ENCODE peak calls at places on chromosomes 1 and 21, in four cellular contexts. E is GM12878, K is H1, B is SK-N-SH. V is an unnamed sample.

GRCh38 chr1:242828199-242828598 is 303.7 kb upstream of the PLD5 start:
- DNase-seq in E (no peak), K (no peak), B (peak), V (peak)

GRCh38 chr1:156691216-156691615 is 14.0 kb upstream of the NES start:
- DNase-seq in E (no peak), K (no peak), B (no peak), V (no peak)

GRCh38 chr1:11929849-11930248 is 3.6 kb upstream of the KIAA2013 start:
- DNase-seq in E (no peak), K (no peak), B (peak), V (peak)

GRCh38 chr21:20997633-20998455 is at the start of gene NCAM2:
- DNase-seq in E (no peak), K (no peak), B (peak), V (peak)

GRCh38 chr1:117565745-117566455 is 39.9 kb upstream of the TENT5C start:
- DNase-seq in E (no peak), K (no peak), B (peak), V (no peak)

GRCh38 chr1:116983678-116984077 is 17.9 kb upstream of the CD101 start:
- DNase-seq in E (no peak), K (no peak), B (no peak), V (no peak)

GRCh38 chr1:181396171-181396670 is 87.1 kb upstream of the CACNA1E start:
- DNase-seq in E (no peak), K (no peak), B (no peak), V (no peak)

GRCh38 chr1:238399558-238399957 is 508.8 kb upstream of the ZP4 start:
- DNase-seq in E (no peak), K (no peak), B (no peak), V (no peak)

GRCh38 chr1:177780096-177780700 is 189.7 kb downstream of the SEC16B start:
- DNase-seq in E (no peak), K (peak), B (peak), V (peak)

GRCh38 chr1:37308571-37308960 is 165.8 kb upstream of the ZC3H12A start:
- DNase-seq in E (no peak), K (no peak), B (no peak), V (no peak)

GRCh38 chr1:245245021-245245667 is 90.4 kb downstream of the KIF26B start:
- DNase-seq in E (no peak), K (no peak), B (no peak), V (no peak)

GRCh38 chr1:67724928-67725560 is 40.0 kb downstream of the GADD45A start:
- DNase-seq in E (no peak), K (no peak), B (no peak), V (peak)

DNA sequence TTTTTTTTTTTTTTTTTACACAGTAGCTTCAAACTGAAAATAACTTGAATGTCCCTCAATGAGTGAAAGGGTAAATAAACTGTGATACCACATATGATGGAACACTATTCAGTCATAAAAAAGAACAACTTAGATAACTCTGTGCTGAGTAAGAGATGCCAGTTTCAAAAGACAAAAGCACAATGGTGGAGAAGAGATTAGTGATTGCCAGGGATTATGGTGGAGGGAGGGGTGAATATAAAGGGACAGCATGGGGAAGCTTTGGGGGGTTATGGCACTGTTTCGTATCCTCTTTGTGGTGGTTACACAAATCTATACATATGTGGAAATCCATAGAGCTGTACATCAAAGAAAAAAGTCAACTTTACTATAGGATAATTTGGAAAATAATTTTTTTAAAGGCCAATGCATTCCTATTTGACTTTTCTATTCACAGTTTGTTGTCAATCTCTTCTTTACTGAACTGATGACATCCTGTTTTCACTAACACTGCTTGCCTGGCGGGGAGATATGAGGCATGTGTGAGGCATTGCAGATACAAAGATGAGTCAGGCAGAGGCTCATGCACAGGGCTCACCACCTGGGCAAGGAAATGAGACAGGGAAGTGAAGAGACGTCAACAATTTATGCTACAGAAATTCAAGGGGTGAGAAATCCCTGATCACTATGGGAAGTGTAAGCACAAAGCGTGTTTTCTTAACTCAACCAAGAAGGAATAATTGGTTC is 302.7 kb downstream of the DUSP10 start:
- DNase-seq in E (peak), K (peak), B (no peak), V (no peak)
- TF ChIP-seq TCF12 in E (no peak), K (no peak), B (peak), V (no peak)

DNA sequence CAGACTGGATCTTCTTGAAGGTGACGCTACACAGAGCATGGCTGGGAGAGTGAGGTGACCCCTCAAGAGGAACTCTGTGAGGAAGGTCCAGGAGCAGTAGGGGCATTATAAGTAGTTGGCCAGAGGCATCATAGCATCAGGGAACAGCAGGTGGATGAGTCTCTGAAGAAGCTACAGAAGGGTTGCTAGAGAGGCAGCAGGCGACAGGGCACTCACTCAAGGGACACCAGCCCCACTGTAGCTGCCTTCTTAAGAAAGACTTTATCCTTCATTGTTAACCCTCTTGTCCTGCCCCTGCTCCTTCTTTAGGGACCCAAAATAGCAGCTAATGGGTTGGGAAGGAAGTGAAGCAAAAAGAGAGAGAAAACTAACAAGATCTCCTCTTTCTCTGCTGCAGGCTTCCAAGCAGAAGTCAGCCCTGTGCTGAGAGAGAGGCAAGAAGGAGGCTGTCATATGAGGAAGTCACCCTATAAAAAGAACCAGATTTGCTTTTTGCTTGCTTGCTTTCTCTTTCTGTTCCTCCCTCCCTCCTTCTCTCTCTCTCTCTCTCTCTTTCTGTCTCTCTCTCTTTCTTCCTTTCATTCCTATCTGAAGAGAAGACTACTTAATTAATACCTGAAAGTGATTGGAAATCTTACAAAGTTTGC is 7.7 kb upstream of the CD5L start:
- DNase-seq in E (no peak), K (no peak), B (no peak), V (no peak)
- TF ChIP-seq TCF12 in E (no peak), K (no peak), B (no peak), V (no peak)

GRCh38 chr1:210792250-210792649 is 341.7 kb downstream of the KCNH1 start:
- DNase-seq in E (no peak), K (no peak), B (peak), V (no peak)

GRCh38 chr1:210796421-210796820 is 337.5 kb downstream of the KCNH1 start:
- DNase-seq in E (no peak), K (no peak), B (no peak), V (no peak)

GRCh38 chr1:210797422-210797821 is 336.5 kb downstream of the KCNH1 start:
- DNase-seq in E (no peak), K (no peak), B (no peak), V (no peak)

GRCh38 chr1:210790196-210790595 is 343.8 kb downstream of the KCNH1 start:
- DNase-seq in E (no peak), K (no peak), B (no peak), V (no peak)

DNA sequence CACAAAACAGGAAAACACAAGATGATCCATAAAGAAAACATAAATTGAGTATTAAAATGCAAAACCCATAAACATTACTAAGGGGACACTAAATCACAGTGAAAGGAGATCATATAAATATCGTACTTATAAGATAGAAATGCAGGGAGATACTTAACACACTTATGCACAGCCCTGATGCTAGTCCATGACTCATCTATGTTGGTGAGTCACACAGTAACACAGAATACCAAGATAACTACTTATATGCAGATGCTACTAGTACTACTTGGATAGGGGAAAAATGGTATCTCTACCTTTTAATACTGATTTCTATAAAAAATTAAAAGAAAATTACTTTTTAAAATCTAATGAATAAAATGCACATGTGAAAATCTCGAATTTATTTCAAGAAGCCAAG is 341.2 kb downstream of the KCNH1 start:
- DNase-seq in E (no peak), K (no peak), B (no peak), V (no peak)
- TF ChIP-seq TCF12 in E (no peak), K (no peak), B (no peak), V (no peak)

DNA sequence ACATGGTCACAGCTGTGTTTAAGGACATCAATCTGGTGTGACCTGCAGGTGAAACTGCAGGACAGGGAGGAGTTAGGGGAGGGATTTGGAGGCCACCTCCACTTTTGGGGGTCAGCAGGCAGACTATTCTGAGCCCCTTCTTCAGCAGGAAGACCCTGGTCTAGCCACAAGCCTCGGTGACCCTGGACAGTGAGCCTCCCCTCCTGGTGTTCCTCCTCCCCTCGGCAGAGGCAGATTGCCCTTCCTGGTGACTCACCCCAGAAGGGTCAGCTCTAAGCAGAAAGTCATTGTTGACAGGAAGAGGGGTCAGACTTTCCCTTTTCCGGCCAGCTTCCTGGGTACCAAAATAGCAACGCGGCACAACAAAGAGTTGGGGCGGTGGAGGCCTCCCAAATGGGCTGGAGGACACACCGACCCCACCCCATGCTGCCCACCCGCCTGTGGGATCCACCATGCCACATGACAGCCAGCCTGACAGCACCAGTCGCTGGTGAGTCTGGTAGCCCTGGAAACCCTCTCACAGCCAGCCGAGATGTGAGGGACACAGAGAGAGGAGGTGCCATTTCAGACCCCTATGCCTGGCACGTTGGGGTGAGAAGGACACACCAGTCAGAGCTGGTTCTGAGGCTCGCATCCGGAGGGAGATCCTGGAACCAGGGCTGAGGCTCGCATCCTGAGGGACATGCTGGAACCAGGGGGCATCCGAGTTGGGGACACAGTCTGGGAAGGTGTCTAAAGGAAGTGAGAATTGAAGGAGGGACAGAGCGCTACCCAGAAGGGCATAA is 14.7 kb upstream of the CSF1 start:
- DNase-seq in E (no peak), K (no peak), B (no peak), V (peak)
- TF ChIP-seq TCF12 in E (no peak), K (no peak), B (peak), V (peak)

DNA sequence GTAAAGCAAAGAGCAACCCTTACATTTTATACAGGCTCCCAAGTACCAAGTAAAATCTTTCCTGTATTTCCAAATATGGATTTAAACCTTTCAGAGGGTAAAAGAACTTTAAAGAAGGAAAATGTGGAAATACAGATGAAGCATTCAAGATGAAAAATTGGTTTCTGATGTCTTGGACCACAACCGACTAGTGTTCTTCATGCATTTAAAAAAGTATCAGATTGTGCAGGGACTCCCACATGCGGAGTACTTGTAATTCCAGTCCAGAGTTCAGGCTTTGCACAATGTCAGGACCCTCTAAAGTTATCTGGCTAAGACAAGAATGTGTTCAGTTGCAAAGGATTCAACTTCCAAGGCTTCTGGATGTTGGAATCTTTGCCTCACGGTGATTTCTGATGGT is 66.6 kb downstream of the RGL1 start:
- DNase-seq in E (no peak), K (no peak), B (no peak), V (no peak)
- TF ChIP-seq TCF12 in E (no peak), K (no peak), B (no peak), V (no peak)

V was measured in HepG2.